ENCODE peak calls at places on chromosomes 11 and 22, in seven cellular contexts. One of them, this sample, is unnamed.

GRCh38 chr22:40560551-40560950 is 76.0 kb downstream of the MRTFA start:
- DNase-seq in uterus: no peak
- DNase-seq in GM20000: no peak
- DNase-seq in psoas muscle: no peak
- DNase-seq in astrocyte of the spinal cord: peak; percentile 65
- DNase-seq in fibroblast of pulmonary artery: peak; percentile 11
- DNase-seq in sigmoid colon: no peak
- DNase-seq in this sample: no peak

GRCh38 chr11:45217991-45218390 is 68.2 kb downstream of the SYT13 start:
- DNase-seq in uterus: no peak
- DNase-seq in GM20000: no peak
- DNase-seq in psoas muscle: no peak
- DNase-seq in astrocyte of the spinal cord: no peak
- DNase-seq in fibroblast of pulmonary artery: peak; percentile 51
- DNase-seq in sigmoid colon: no peak
- DNase-seq in this sample: no peak

GRCh38 chr11:65159005-65159404 is 11.0 kb upstream of the SPDYC start:
- DNase-seq in uterus: no peak
- DNase-seq in GM20000: peak; percentile 56
- DNase-seq in psoas muscle: no peak
- DNase-seq in astrocyte of the spinal cord: no peak
- DNase-seq in fibroblast of pulmonary artery: no peak
- DNase-seq in sigmoid colon: no peak
- DNase-seq in this sample: no peak

GRCh38 chr11:68372625-68373024 is 60.2 kb downstream of the LRP5 start:
- DNase-seq in uterus: no peak
- DNase-seq in GM20000: no peak
- DNase-seq in psoas muscle: no peak
- DNase-seq in astrocyte of the spinal cord: no peak
- DNase-seq in fibroblast of pulmonary artery: no peak
- DNase-seq in sigmoid colon: no peak
- DNase-seq in this sample: no peak

GRCh38 chr11:131893988-131894387 is 523.6 kb downstream of the NTM start:
- DNase-seq in uterus: no peak
- DNase-seq in GM20000: no peak
- DNase-seq in psoas muscle: no peak
- DNase-seq in astrocyte of the spinal cord: no peak
- DNase-seq in fibroblast of pulmonary artery: no peak
- DNase-seq in sigmoid colon: no peak
- DNase-seq in this sample: no peak

GRCh38 chr22:41668971-41669911 is 19.4 kb downstream of the SNU13 start:
- DNase-seq in uterus: no peak
- DNase-seq in GM20000: no peak
- DNase-seq in psoas muscle: no peak
- DNase-seq in astrocyte of the spinal cord: peak; percentile 46
- DNase-seq in fibroblast of pulmonary artery: peak; percentile 56
- DNase-seq in sigmoid colon: no peak
- DNase-seq in this sample: no peak

GRCh38 chr22:22103078-22103593 is 120.5 kb upstream of the TOP3B start:
- DNase-seq in uterus: no peak
- DNase-seq in GM20000: no peak
- DNase-seq in psoas muscle: no peak
- DNase-seq in astrocyte of the spinal cord: no peak
- DNase-seq in fibroblast of pulmonary artery: peak; percentile 11
- DNase-seq in sigmoid colon: no peak
- DNase-seq in this sample: peak; percentile 20

GRCh38 chr22:40156001-40156516 is 21.7 kb upstream of the TNRC6B start:
- DNase-seq in uterus: no peak
- DNase-seq in GM20000: no peak
- DNase-seq in psoas muscle: peak; percentile 21
- DNase-seq in astrocyte of the spinal cord: peak; percentile 61
- DNase-seq in fibroblast of pulmonary artery: peak; percentile 57
- DNase-seq in sigmoid colon: no peak
- DNase-seq in this sample: peak; percentile 82

GRCh38 chr11:19698493-19699292 is 13.9 kb upstream of the NAV2 start:
- DNase-seq in uterus: no peak
- DNase-seq in GM20000: no peak
- DNase-seq in psoas muscle: peak; percentile 85
- DNase-seq in astrocyte of the spinal cord: no peak
- DNase-seq in fibroblast of pulmonary artery: peak; percentile 70
- DNase-seq in sigmoid colon: peak; percentile 89
- DNase-seq in this sample: peak; percentile 98

GRCh38 chr11:70628881-70629844 is 230.8 kb downstream of the CTTN start:
- DNase-seq in uterus: peak; percentile 18
- DNase-seq in GM20000: no peak
- DNase-seq in psoas muscle: peak; percentile 31
- DNase-seq in astrocyte of the spinal cord: no peak
- DNase-seq in fibroblast of pulmonary artery: no peak
- DNase-seq in sigmoid colon: no peak
- DNase-seq in this sample: no peak

GRCh38 chr11:71078482-71078881 is 173.9 kb downstream of the SHANK2 start:
- DNase-seq in uterus: no peak
- DNase-seq in GM20000: no peak
- DNase-seq in psoas muscle: no peak
- DNase-seq in astrocyte of the spinal cord: no peak
- DNase-seq in fibroblast of pulmonary artery: no peak
- DNase-seq in sigmoid colon: no peak
- DNase-seq in this sample: no peak

GRCh38 chr11:59611570-59612565 is 3.7 kb downstream of the OSBP start:
- DNase-seq in uterus: no peak
- DNase-seq in GM20000: no peak
- DNase-seq in psoas muscle: no peak
- DNase-seq in astrocyte of the spinal cord: no peak
- DNase-seq in fibroblast of pulmonary artery: no peak
- DNase-seq in sigmoid colon: no peak
- DNase-seq in this sample: no peak

GRCh38 chr11:64868904-64869570 is 9.4 kb downstream of the EHD1 start:
- DNase-seq in uterus: peak; percentile 69
- DNase-seq in GM20000: no peak
- DNase-seq in psoas muscle: peak; percentile 70
- DNase-seq in astrocyte of the spinal cord: peak; percentile 90
- DNase-seq in fibroblast of pulmonary artery: peak; percentile 87
- DNase-seq in sigmoid colon: no peak
- DNase-seq in this sample: peak; percentile 87

GRCh38 chr11:66280428-66280827 is 2.5 kb downstream of the CNIH2 start:
- DNase-seq in uterus: no peak
- DNase-seq in GM20000: no peak
- DNase-seq in psoas muscle: no peak
- DNase-seq in astrocyte of the spinal cord: peak; percentile 7
- DNase-seq in fibroblast of pulmonary artery: no peak
- DNase-seq in sigmoid colon: no peak
- DNase-seq in this sample: no peak

GRCh38 chr11:36057372-36058045 is 113.6 kb downstream of the LDLRAD3 start:
- DNase-seq in uterus: peak; percentile 72
- DNase-seq in GM20000: no peak
- DNase-seq in psoas muscle: peak; percentile 62
- DNase-seq in astrocyte of the spinal cord: peak; percentile 34
- DNase-seq in fibroblast of pulmonary artery: peak; percentile 99
- DNase-seq in sigmoid colon: peak; percentile 83
- DNase-seq in this sample: peak; percentile 86

GRCh38 chr11:36053901-36054300 is 110.0 kb downstream of the LDLRAD3 start:
- DNase-seq in uterus: no peak
- DNase-seq in GM20000: no peak
- DNase-seq in psoas muscle: no peak
- DNase-seq in astrocyte of the spinal cord: no peak
- DNase-seq in fibroblast of pulmonary artery: peak; percentile 89
- DNase-seq in sigmoid colon: no peak
- DNase-seq in this sample: peak; percentile 63

GRCh38 chr11:36054628-36055027 is 110.8 kb downstream of the LDLRAD3 start:
- DNase-seq in uterus: no peak
- DNase-seq in GM20000: no peak
- DNase-seq in psoas muscle: no peak
- DNase-seq in astrocyte of the spinal cord: no peak
- DNase-seq in fibroblast of pulmonary artery: no peak
- DNase-seq in sigmoid colon: no peak
- DNase-seq in this sample: no peak

GRCh38 chr11:36055356-36055755 is 111.5 kb downstream of the LDLRAD3 start:
- DNase-seq in uterus: no peak
- DNase-seq in GM20000: no peak
- DNase-seq in psoas muscle: no peak
- DNase-seq in astrocyte of the spinal cord: no peak
- DNase-seq in fibroblast of pulmonary artery: no peak
- DNase-seq in sigmoid colon: no peak
- DNase-seq in this sample: no peak

DNA sequence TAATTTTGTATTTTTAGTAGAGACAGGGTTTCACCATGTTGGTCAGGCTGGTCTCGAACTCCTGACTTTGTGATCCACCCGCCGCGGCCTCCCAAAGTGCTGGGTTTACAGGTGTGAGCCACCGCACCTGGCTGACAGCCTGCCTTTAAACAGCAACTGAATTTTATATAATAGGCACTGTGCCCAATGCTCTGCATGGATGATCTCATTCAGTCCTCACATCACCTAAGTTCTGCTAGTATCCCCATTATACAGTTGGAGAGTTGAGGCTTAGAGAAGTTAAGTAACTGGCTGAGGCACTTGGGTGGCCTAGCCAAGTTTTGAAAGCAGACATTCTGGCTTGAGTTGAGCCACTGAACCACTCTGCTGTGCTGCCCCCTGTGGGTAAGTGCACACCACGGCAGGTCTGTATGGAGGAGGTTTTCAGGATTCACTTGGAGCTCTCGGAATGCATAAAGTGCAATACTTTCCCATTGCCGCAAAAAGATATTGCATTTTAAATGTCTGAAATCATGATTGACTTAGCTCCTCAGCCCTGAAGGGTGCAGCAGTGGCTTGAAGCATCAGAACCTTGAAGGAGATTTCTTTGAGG is 112.4 kb downstream of the LDLRAD3 start:
- DNase-seq in uterus: no peak
- DNase-seq in GM20000: peak; percentile 23
- DNase-seq in psoas muscle: no peak
- DNase-seq in astrocyte of the spinal cord: no peak
- DNase-seq in fibroblast of pulmonary artery: peak; percentile 80
- DNase-seq in sigmoid colon: no peak
- DNase-seq in this sample: peak; percentile 61
- TF ChIP-seq CTCF in uterus: no peak
- TF ChIP-seq CTCF in GM20000: peak; percentile 56
- TF ChIP-seq CTCF in psoas muscle: peak; percentile 35
- TF ChIP-seq CTCF in astrocyte of the spinal cord: peak; percentile 67
- TF ChIP-seq CTCF in fibroblast of pulmonary artery: peak; percentile 70
- TF ChIP-seq CTCF in sigmoid colon: no peak
- TF ChIP-seq CTCF in this sample: peak; percentile 49

DNA sequence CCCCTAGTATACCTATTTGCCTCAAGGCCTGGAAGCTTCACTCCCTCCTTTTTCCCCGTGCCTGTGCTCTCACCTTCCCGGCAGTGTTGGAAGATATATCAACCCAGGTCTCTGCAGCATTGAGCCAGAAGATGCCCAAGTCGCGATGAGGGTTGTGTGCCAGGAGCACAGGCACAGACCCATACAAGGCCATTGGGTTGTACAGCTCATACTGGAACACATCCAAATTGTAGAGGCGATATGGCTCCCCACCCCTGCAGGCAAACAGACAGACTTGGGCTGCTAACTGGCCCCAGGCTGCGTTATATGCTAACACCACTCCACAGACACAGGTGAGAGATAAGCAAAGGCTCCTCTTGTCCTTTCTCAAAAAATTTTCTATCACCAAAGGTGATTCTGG is 10.7 kb upstream of the B3GAT3 start:
- DNase-seq in uterus: no peak
- DNase-seq in GM20000: no peak
- DNase-seq in psoas muscle: no peak
- DNase-seq in astrocyte of the spinal cord: no peak
- DNase-seq in fibroblast of pulmonary artery: no peak
- DNase-seq in sigmoid colon: no peak
- DNase-seq in this sample: no peak
- TF ChIP-seq CTCF in uterus: no peak
- TF ChIP-seq CTCF in GM20000: no peak
- TF ChIP-seq CTCF in psoas muscle: no peak
- TF ChIP-seq CTCF in astrocyte of the spinal cord: no peak
- TF ChIP-seq CTCF in fibroblast of pulmonary artery: no peak
- TF ChIP-seq CTCF in sigmoid colon: no peak
- TF ChIP-seq CTCF in this sample: no peak

GRCh38 chr11:101326141-101326540 is 196.5 kb upstream of the PGR start:
- DNase-seq in uterus: no peak
- DNase-seq in GM20000: no peak
- DNase-seq in psoas muscle: no peak
- DNase-seq in astrocyte of the spinal cord: no peak
- DNase-seq in fibroblast of pulmonary artery: no peak
- DNase-seq in sigmoid colon: no peak
- DNase-seq in this sample: no peak

GRCh38 chr11:101321222-101321621 is 191.6 kb upstream of the PGR start:
- DNase-seq in uterus: no peak
- DNase-seq in GM20000: no peak
- DNase-seq in psoas muscle: no peak
- DNase-seq in astrocyte of the spinal cord: no peak
- DNase-seq in fibroblast of pulmonary artery: no peak
- DNase-seq in sigmoid colon: no peak
- DNase-seq in this sample: peak; percentile 33

GRCh38 chr11:101327908-101328307 is 198.3 kb upstream of the PGR start:
- DNase-seq in uterus: no peak
- DNase-seq in GM20000: no peak
- DNase-seq in psoas muscle: no peak
- DNase-seq in astrocyte of the spinal cord: no peak
- DNase-seq in fibroblast of pulmonary artery: peak; percentile 8
- DNase-seq in sigmoid colon: no peak
- DNase-seq in this sample: peak; percentile 65

GRCh38 chr11:101323997-101324396 is 194.4 kb upstream of the PGR start:
- DNase-seq in uterus: no peak
- DNase-seq in GM20000: no peak
- DNase-seq in psoas muscle: no peak
- DNase-seq in astrocyte of the spinal cord: no peak
- DNase-seq in fibroblast of pulmonary artery: peak; percentile 2
- DNase-seq in sigmoid colon: no peak
- DNase-seq in this sample: peak; percentile 20
- TF ChIP-seq CTCF in uterus: no peak
- TF ChIP-seq CTCF in GM20000: no peak
- TF ChIP-seq CTCF in psoas muscle: no peak
- TF ChIP-seq CTCF in astrocyte of the spinal cord: no peak
- TF ChIP-seq CTCF in fibroblast of pulmonary artery: no peak
- TF ChIP-seq CTCF in sigmoid colon: peak; percentile 23
- TF ChIP-seq CTCF in this sample: no peak

DNA sequence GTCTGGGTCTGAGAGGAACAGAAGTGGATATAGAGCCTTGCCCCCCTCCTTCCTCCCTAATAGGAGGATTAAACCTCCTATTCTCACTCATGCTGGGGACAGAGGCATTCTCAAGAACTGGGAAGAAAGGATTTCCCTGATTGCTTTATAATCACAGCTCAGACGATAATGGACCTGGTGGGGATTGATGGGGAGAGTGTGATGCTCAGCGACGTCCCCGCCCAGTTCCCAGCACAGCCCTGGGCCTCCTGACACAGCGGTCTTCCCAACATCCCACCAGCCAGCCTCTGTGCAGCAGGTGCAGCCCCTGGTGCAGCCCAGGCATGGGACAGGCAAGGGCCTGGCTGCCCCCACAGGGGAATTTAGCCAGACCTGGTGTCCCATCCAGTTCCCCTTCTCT is 28.4 kb downstream of the TRIM29 start:
- DNase-seq in uterus: no peak
- DNase-seq in GM20000: no peak
- DNase-seq in psoas muscle: no peak
- DNase-seq in astrocyte of the spinal cord: no peak
- DNase-seq in fibroblast of pulmonary artery: no peak
- DNase-seq in sigmoid colon: no peak
- DNase-seq in this sample: no peak
- TF ChIP-seq CTCF in uterus: no peak
- TF ChIP-seq CTCF in GM20000: no peak
- TF ChIP-seq CTCF in psoas muscle: no peak
- TF ChIP-seq CTCF in astrocyte of the spinal cord: no peak
- TF ChIP-seq CTCF in fibroblast of pulmonary artery: no peak
- TF ChIP-seq CTCF in sigmoid colon: no peak
- TF ChIP-seq CTCF in this sample: no peak